ENCODE peak calls at places on chromosome 4, in four cellular contexts. One of them, this sample, is unnamed.
A peak's percentile ranks its signal among the peaks of the same experiment; 100 is the strongest.

GRCh38 chr4:176360446-176360845 is 40.7 kb downstream of the SPCS3 start:
- DNase-seq in aorta: no peak
- DNase-seq in left lung: no peak
- DNase-seq in left ventricle myocardium inferior: no peak
- DNase-seq in this sample: peak; percentile 42

GRCh38 chr4:121873604-121874003 is 3.3 kb upstream of the BBS7 start:
- DNase-seq in aorta: no peak
- DNase-seq in left lung: no peak
- DNase-seq in left ventricle myocardium inferior: no peak
- DNase-seq in this sample: peak; percentile 58

GRCh38 chr4:90474484-90474883 is 347.3 kb downstream of the CCSER1 start:
- DNase-seq in aorta: no peak
- DNase-seq in left lung: no peak
- DNase-seq in left ventricle myocardium inferior: no peak
- DNase-seq in this sample: no peak

GRCh38 chr4:183610033-183610432 is 49.0 kb downstream of the RWDD4 start:
- DNase-seq in aorta: no peak
- DNase-seq in left lung: no peak
- DNase-seq in left ventricle myocardium inferior: no peak
- DNase-seq in this sample: no peak

GRCh38 chr4:155734065-155734464 is 24.8 kb upstream of the GUCY1B1 start:
- DNase-seq in aorta: no peak
- DNase-seq in left lung: no peak
- DNase-seq in left ventricle myocardium inferior: no peak
- DNase-seq in this sample: peak; percentile 55

GRCh38 chr4:163344147-163345050 is 707 bp downstream of the NPY5R start:
- DNase-seq in aorta: peak; percentile 82
- DNase-seq in left lung: no peak
- DNase-seq in left ventricle myocardium inferior: no peak
- DNase-seq in this sample: peak; percentile 21

GRCh38 chr4:185729300-185729912 is 82.6 kb downstream of the SORBS2 start:
- DNase-seq in aorta: no peak
- DNase-seq in left lung: no peak
- DNase-seq in left ventricle myocardium inferior: no peak
- DNase-seq in this sample: peak; percentile 36

GRCh38 chr4:55468724-55469123 is 73.0 kb downstream of the TMEM165 start:
- DNase-seq in aorta: no peak
- DNase-seq in left lung: no peak
- DNase-seq in left ventricle myocardium inferior: no peak
- DNase-seq in this sample: peak; percentile 36

GRCh38 chr4:36310793-36311192 is 29.4 kb downstream of the DTHD1 start:
- DNase-seq in aorta: no peak
- DNase-seq in left lung: peak; percentile 56
- DNase-seq in left ventricle myocardium inferior: no peak
- DNase-seq in this sample: no peak

GRCh38 chr4:150493846-150494245 is 88.1 kb upstream of the MAB21L2 start:
- DNase-seq in aorta: no peak
- DNase-seq in left lung: no peak
- DNase-seq in left ventricle myocardium inferior: no peak
- DNase-seq in this sample: peak; percentile 65

GRCh38 chr4:174429701-174430100 is 92.6 kb downstream of the HPGD start:
- DNase-seq in aorta: no peak
- DNase-seq in left lung: no peak
- DNase-seq in left ventricle myocardium inferior: no peak
- DNase-seq in this sample: no peak

GRCh38 chr4:128635141-128635911 is 174.2 kb upstream of the JADE1 start:
- DNase-seq in aorta: no peak
- DNase-seq in left lung: peak; percentile 85
- DNase-seq in left ventricle myocardium inferior: peak; percentile 89
- DNase-seq in this sample: peak; percentile 25

GRCh38 chr4:127410644-127411043 is 222.1 kb upstream of the INTU start:
- DNase-seq in aorta: no peak
- DNase-seq in left lung: no peak
- DNase-seq in left ventricle myocardium inferior: no peak
- DNase-seq in this sample: no peak

GRCh38 chr4:86653237-86653865 is 59.2 kb downstream of the PTPN13 start:
- DNase-seq in aorta: no peak
- DNase-seq in left lung: no peak
- DNase-seq in left ventricle myocardium inferior: no peak
- DNase-seq in this sample: no peak

GRCh38 chr4:113730467-113731216 is 30.9 kb downstream of the CAMK2D start:
- DNase-seq in aorta: no peak
- DNase-seq in left lung: no peak
- DNase-seq in left ventricle myocardium inferior: no peak
- DNase-seq in this sample: no peak

GRCh38 chr4:107351196-107351595 is 315.1 kb upstream of the DKK2 start:
- DNase-seq in aorta: no peak
- DNase-seq in left lung: no peak
- DNase-seq in left ventricle myocardium inferior: no peak
- DNase-seq in this sample: no peak

GRCh38 chr4:18051281-18051680 is 29.7 kb upstream of the LCORL start:
- DNase-seq in aorta: no peak
- DNase-seq in left lung: no peak
- DNase-seq in left ventricle myocardium inferior: no peak
- DNase-seq in this sample: peak; percentile 24

DNA sequence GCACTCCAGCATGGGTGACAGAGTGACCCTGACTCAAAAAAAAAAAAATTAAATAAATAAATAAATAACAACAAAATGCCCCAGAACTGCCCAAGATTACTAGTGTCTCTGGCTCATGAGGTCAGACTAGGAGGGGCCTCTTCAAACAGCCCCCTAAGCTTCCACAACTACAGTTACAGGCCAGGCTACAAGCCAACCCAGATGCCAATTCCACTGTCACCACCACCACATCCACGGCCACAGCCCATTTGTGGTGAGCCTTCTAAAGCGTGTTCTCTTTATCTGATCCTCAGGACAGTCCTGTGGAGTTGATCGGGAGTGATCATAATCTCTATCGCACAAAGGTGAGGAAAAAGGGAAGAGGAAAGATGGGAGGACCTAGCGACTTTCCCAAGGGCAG is 36.6 kb downstream of the IGFBP7 start:
- DNase-seq in aorta: no peak
- DNase-seq in left lung: no peak
- DNase-seq in left ventricle myocardium inferior: no peak
- DNase-seq in this sample: no peak
- H3K4me1 ChIP-seq in aorta: peaks cover 15% of the 10 kb centered on the region
- H3K4me1 ChIP-seq in left lung: peaks cover 18% of the 10 kb centered on the region
- H3K4me1 ChIP-seq in left ventricle myocardium inferior: peaks cover 98% of the 10 kb centered on the region
- H3K4me1 ChIP-seq in this sample: peaks cover 34% of the 10 kb centered on the region

GRCh38 chr4:153346563-153346962 is 2.1 kb downstream of the MND1 start:
- DNase-seq in aorta: no peak
- DNase-seq in left lung: no peak
- DNase-seq in left ventricle myocardium inferior: no peak
- DNase-seq in this sample: peak; percentile 8
- H3K4me1 ChIP-seq in aorta: no peaks in the 10 kb centered on the region
- H3K4me1 ChIP-seq in left lung: peaks cover 24% of the 10 kb centered on the region
- H3K4me1 ChIP-seq in left ventricle myocardium inferior: peaks cover 23% of the 10 kb centered on the region
- H3K4me1 ChIP-seq in this sample: peaks cover 8% of the 10 kb centered on the region

GRCh38 chr4:180951312-180951711 is 1291.9 kb upstream of the TENM3 start:
- DNase-seq in aorta: no peak
- DNase-seq in left lung: no peak
- DNase-seq in left ventricle myocardium inferior: no peak
- DNase-seq in this sample: no peak

GRCh38 chr4:180947421-180947820 is 1295.8 kb upstream of the TENM3 start:
- DNase-seq in aorta: no peak
- DNase-seq in left lung: no peak
- DNase-seq in left ventricle myocardium inferior: no peak
- DNase-seq in this sample: peak; percentile 54

GRCh38 chr4:180949825-180950224 is 1293.4 kb upstream of the TENM3 start:
- DNase-seq in aorta: no peak
- DNase-seq in left lung: no peak
- DNase-seq in left ventricle myocardium inferior: no peak
- DNase-seq in this sample: no peak

GRCh38 chr4:180953572-180953971 is 1289.6 kb upstream of the TENM3 start:
- DNase-seq in aorta: no peak
- DNase-seq in left lung: no peak
- DNase-seq in left ventricle myocardium inferior: no peak
- DNase-seq in this sample: no peak

DNA sequence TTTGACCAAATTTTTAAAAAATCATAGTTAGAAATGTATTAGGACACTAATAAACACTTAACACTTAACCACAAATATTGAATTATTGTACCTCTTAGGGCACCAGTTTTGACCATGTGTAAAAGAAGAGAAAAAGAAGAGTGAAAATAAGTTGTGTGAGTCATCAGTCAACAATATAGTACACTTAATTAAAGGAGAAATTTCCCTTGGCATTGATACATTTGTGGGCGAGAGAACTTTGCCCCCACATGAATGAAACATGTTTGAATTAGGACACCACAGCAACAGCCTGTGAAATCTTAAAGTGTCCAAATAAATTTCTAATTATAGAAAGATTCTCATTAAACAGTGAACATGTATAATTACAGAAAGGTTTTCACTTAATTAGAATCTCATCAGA is 1292.8 kb upstream of the TENM3 start:
- DNase-seq in aorta: no peak
- DNase-seq in left lung: no peak
- DNase-seq in left ventricle myocardium inferior: no peak
- DNase-seq in this sample: peak; percentile 9
- H3K4me1 ChIP-seq in aorta: no peaks in the 10 kb centered on the region
- H3K4me1 ChIP-seq in left lung: no peaks in the 10 kb centered on the region
- H3K4me1 ChIP-seq in left ventricle myocardium inferior: no peaks in the 10 kb centered on the region
- H3K4me1 ChIP-seq in this sample: peaks cover 5% of the 10 kb centered on the region

GRCh38 chr4:2486981-2487380 is 18.1 kb downstream of the RNF4 start:
- DNase-seq in aorta: peak; percentile 16
- DNase-seq in left lung: no peak
- DNase-seq in left ventricle myocardium inferior: no peak
- DNase-seq in this sample: no peak
- H3K4me1 ChIP-seq in aorta: no peaks in the 10 kb centered on the region
- H3K4me1 ChIP-seq in left lung: peaks cover 80% of the 10 kb centered on the region
- H3K4me1 ChIP-seq in left ventricle myocardium inferior: peaks cover 89% of the 10 kb centered on the region
- H3K4me1 ChIP-seq in this sample: peaks cover 43% of the 10 kb centered on the region

GRCh38 chr4:187184513-187184912 is 460.9 kb upstream of the FAT1 start:
- DNase-seq in aorta: no peak
- DNase-seq in left lung: no peak
- DNase-seq in left ventricle myocardium inferior: no peak
- DNase-seq in this sample: no peak
- H3K4me1 ChIP-seq in aorta: no peaks in the 10 kb centered on the region
- H3K4me1 ChIP-seq in left lung: no peaks in the 10 kb centered on the region
- H3K4me1 ChIP-seq in left ventricle myocardium inferior: no peaks in the 10 kb centered on the region
- H3K4me1 ChIP-seq in this sample: peaks cover 6% of the 10 kb centered on the region

DNA sequence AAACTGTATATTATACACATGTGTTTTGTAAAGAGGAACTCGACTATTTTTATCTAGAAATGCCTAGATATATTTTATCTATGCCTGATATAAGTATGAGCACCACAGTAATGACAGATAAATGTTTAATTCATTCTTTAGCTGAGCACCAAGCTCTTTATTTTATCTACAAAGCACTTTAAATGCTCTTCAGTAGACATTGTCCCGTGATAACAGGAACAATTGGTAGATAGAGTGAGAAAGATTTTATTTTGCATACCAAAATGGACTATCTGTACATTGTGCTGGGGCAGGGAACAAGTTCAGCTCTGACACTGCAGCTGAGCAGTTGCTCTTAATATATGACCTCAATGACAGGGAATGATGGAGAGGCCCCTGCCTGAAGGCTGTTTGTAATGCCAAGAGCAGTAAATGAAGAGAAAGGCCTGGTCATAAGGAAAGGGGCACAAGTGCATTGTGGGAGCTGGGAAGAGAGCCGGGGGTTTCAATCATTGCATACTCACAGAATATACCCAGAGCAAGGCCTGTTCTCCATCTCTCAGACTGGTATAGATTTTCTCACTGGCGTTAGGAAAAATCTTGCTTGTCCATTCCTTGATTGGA is 57.3 kb downstream of the SEPTIN11 start:
- DNase-seq in aorta: no peak
- DNase-seq in left lung: no peak
- DNase-seq in left ventricle myocardium inferior: no peak
- DNase-seq in this sample: no peak
- H3K4me1 ChIP-seq in aorta: peaks cover 12% of the 10 kb centered on the region
- H3K4me1 ChIP-seq in left lung: peaks cover 60% of the 10 kb centered on the region
- H3K4me1 ChIP-seq in left ventricle myocardium inferior: peaks cover 58% of the 10 kb centered on the region
- H3K4me1 ChIP-seq in this sample: peaks cover 60% of the 10 kb centered on the region